ENCODE peak calls at places on chromosomes 3 and 15, in nine cellular contexts. S, H, Q, L, K, U, P, T and G are unnamed samples.

GRCh38 chr15:71883447-71883846 is 73.1 kb downstream of the NR2E3 start:
- DNase-seq in P (no peak), S (no peak), T (no peak), K (no peak), L (no peak), H (no peak), U (no peak), Q (no peak), G (no peak)

GRCh38 chr15:29677871-29678431 is 144.3 kb downstream of the TJP1 start:
- DNase-seq in H (no peak), K (no peak), S (no peak), Q (no peak), T (no peak), P (no peak), L (no peak), U (peak; percentile 37), G (no peak)

GRCh38 chr3:125647318-125648014 is 52.2 kb upstream of the OSBPL11 start:
- DNase-seq in L (no peak), S (no peak), T (no peak), H (no peak), Q (no peak), K (no peak), P (no peak), U (no peak), G (no peak)

GRCh38 chr3:7602297-7602696 is 741.4 kb downstream of the GRM7 start:
- DNase-seq in S (no peak), L (no peak), T (no peak), K (no peak), P (no peak), H (no peak), Q (no peak), U (no peak), G (no peak)

GRCh38 chr3:98556164-98557130 is 24.7 kb downstream of the GPR15 start:
- DNase-seq in K (peak; percentile 92), L (no peak), S (peak; percentile 65), Q (no peak), H (no peak), T (peak; percentile 54), P (peak; percentile 42), U (no peak), G (no peak)

GRCh38 chr3:46663611-46664135 is 29.8 kb downstream of the ALS2CL start:
- DNase-seq in P (no peak), U (no peak), L (no peak), S (peak; percentile 38), K (peak; percentile 11), H (no peak), T (no peak), Q (peak; percentile 85), G (no peak)

GRCh38 chr3:132660745-132661067 is 577 bp downstream of the UBA5 start:
- DNase-seq in T (no peak), Q (no peak), P (no peak), U (no peak), H (no peak), K (no peak), L (peak; percentile 23), S (peak; percentile 30), G (no peak)

GRCh38 chr3:178198329-178198728 is 337.9 kb upstream of the KCNMB2 start:
- DNase-seq in L (peak; percentile 10), S (peak; percentile 44), T (no peak), Q (no peak), U (no peak), K (no peak), P (no peak), H (no peak), G (no peak)

GRCh38 chr3:117238805-117239204 is 529.2 kb downstream of the TUSC7 start:
- DNase-seq in L (no peak), U (peak; percentile 81), P (no peak), S (no peak), Q (no peak), K (no peak), H (no peak), T (no peak), G (no peak)

GRCh38 chr3:17023006-17023664 is 138.4 kb downstream of the PLCL2 start:
- DNase-seq in P (peak; percentile 14), S (peak; percentile 26), U (no peak), T (peak; percentile 26), L (no peak), K (peak; percentile 47), H (no peak), Q (no peak), G (peak; percentile 48)

GRCh38 chr15:99976811-99977271 is 243.6 kb upstream of the LYSMD4 start:
- DNase-seq in L (peak; percentile 39), S (peak; percentile 71), K (peak; percentile 50), Q (no peak), P (no peak), T (no peak), U (no peak), H (no peak), G (no peak)

GRCh38 chr3:70849911-70850699 is 537.7 kb upstream of the MDFIC2 start:
- DNase-seq in H (no peak), U (no peak), Q (no peak), P (no peak), T (no peak), S (peak; percentile 92), K (peak; percentile 80), L (peak; percentile 75), G (no peak)

GRCh38 chr3:2517479-2518188 is 419.0 kb downstream of the CNTN4 start:
- DNase-seq in Q (no peak), S (no peak), K (no peak), U (no peak), H (no peak), L (no peak), P (no peak), T (no peak), G (no peak)

GRCh38 chr15:79826800-79827199 is 70.0 kb downstream of the MTHFS start:
- DNase-seq in S (no peak), T (no peak), K (no peak), U (no peak), Q (no peak), H (no peak), P (no peak), L (no peak), G (no peak)